ENCODE peak calls at places on chromosomes 11 and 22, in four cellular contexts. One of them, this sample, is unnamed.

GRCh38 chr11:113446938-113447337 is 28.3 kb downstream of the DRD2 start:
- DNase-seq in HEK293T: no peak
- DNase-seq in NCI-H1105 treated with DMSO at 0.1 percent for 48 hours: no peak
- DNase-seq in germinal center: no peak
- DNase-seq in this sample: no peak

GRCh38 chr11:120952503-120953229 is 71.2 kb upstream of the TBCEL start:
- DNase-seq in NCI-H1105 treated with DMSO at 0.1 percent for 48 hours: peak; percentile 88
- DNase-seq in germinal center: peak; percentile 64
- DNase-seq in HEK293T: peak; percentile 88
- DNase-seq in this sample: peak; percentile 80

GRCh38 chr11:78767409-78767932 is 192.8 kb upstream of the NARS2 start:
- DNase-seq in germinal center: no peak
- DNase-seq in HEK293T: no peak
- DNase-seq in NCI-H1105 treated with DMSO at 0.1 percent for 48 hours: no peak
- DNase-seq in this sample: no peak

GRCh38 chr11:59616396-59616982 is 915 bp upstream of the OSBP start:
- DNase-seq in germinal center: no peak
- DNase-seq in NCI-H1105 treated with DMSO at 0.1 percent for 48 hours: no peak
- DNase-seq in HEK293T: no peak
- DNase-seq in this sample: no peak

GRCh38 chr11:110870816-110871522 is 158.7 kb upstream of the ARHGAP20 start:
- DNase-seq in germinal center: no peak
- DNase-seq in NCI-H1105 treated with DMSO at 0.1 percent for 48 hours: no peak
- DNase-seq in HEK293T: no peak
- DNase-seq in this sample: no peak

GRCh38 chr11:121687961-121688566 is 235.3 kb upstream of the SORL1-AS1 start:
- DNase-seq in NCI-H1105 treated with DMSO at 0.1 percent for 48 hours: peak; percentile 17
- DNase-seq in HEK293T: peak; percentile 25
- DNase-seq in germinal center: no peak
- DNase-seq in this sample: no peak

GRCh38 chr11:112225753-112226061 is 521 bp upstream of the PTS start:
- DNase-seq in NCI-H1105 treated with DMSO at 0.1 percent for 48 hours: no peak
- DNase-seq in germinal center: no peak
- DNase-seq in HEK293T: no peak
- DNase-seq in this sample: no peak

GRCh38 chr11:134224710-134225662 is 515 bp downstream of the VPS26B start:
- DNase-seq in NCI-H1105 treated with DMSO at 0.1 percent for 48 hours: peak; percentile 74
- DNase-seq in HEK293T: peak; percentile 47
- DNase-seq in germinal center: peak; percentile 26
- DNase-seq in this sample: peak; percentile 86

GRCh38 chr11:104005234-104005855 is 31.1 kb upstream of the DDI1 start:
- DNase-seq in HEK293T: no peak
- DNase-seq in germinal center: no peak
- DNase-seq in NCI-H1105 treated with DMSO at 0.1 percent for 48 hours: no peak
- DNase-seq in this sample: no peak

GRCh38 chr11:121538054-121538453 is 85.3 kb upstream of the SORL1-AS1 start:
- DNase-seq in NCI-H1105 treated with DMSO at 0.1 percent for 48 hours: no peak
- DNase-seq in HEK293T: no peak
- DNase-seq in germinal center: peak; percentile 36
- DNase-seq in this sample: no peak

GRCh38 chr11:47148903-47149535 is 27.7 kb downstream of the ARFGAP2 start:
- DNase-seq in HEK293T: no peak
- DNase-seq in germinal center: no peak
- DNase-seq in NCI-H1105 treated with DMSO at 0.1 percent for 48 hours: peak; percentile 69
- DNase-seq in this sample: no peak

GRCh38 chr11:43943931-43944751 is 1.7 kb downstream of the C11orf96 start:
- DNase-seq in germinal center: no peak
- DNase-seq in HEK293T: no peak
- DNase-seq in NCI-H1105 treated with DMSO at 0.1 percent for 48 hours: peak; percentile 42
- DNase-seq in this sample: no peak

GRCh38 chr11:95262994-95263764 is 32.2 kb upstream of the SESN3 start:
- DNase-seq in germinal center: no peak
- DNase-seq in HEK293T: no peak
- DNase-seq in NCI-H1105 treated with DMSO at 0.1 percent for 48 hours: no peak
- DNase-seq in this sample: no peak

GRCh38 chr11:61814958-61815789 is 1.6 kb downstream of the FADS1 start:
- DNase-seq in germinal center: peak; percentile 57
- DNase-seq in HEK293T: peak; percentile 77
- DNase-seq in NCI-H1105 treated with DMSO at 0.1 percent for 48 hours: peak; percentile 92
- DNase-seq in this sample: peak; percentile 97

GRCh38 chr11:68128682-68129327 is 7.6 kb upstream of the CHKA start:
- DNase-seq in NCI-H1105 treated with DMSO at 0.1 percent for 48 hours: no peak
- DNase-seq in HEK293T: no peak
- DNase-seq in germinal center: no peak
- DNase-seq in this sample: no peak

GRCh38 chr11:73189315-73189714 is 28.8 kb upstream of the P2RY2 start:
- DNase-seq in HEK293T: no peak
- DNase-seq in NCI-H1105 treated with DMSO at 0.1 percent for 48 hours: no peak
- DNase-seq in germinal center: peak; percentile 72
- DNase-seq in this sample: no peak

GRCh38 chr11:6613496-6613895 is 1.5 kb upstream of the TAF10 start:
- DNase-seq in NCI-H1105 treated with DMSO at 0.1 percent for 48 hours: no peak
- DNase-seq in germinal center: no peak
- DNase-seq in HEK293T: no peak
- DNase-seq in this sample: no peak

GRCh38 chr11:57410287-57410686 is 16.6 kb downstream of the SLC43A3 start:
- DNase-seq in germinal center: no peak
- DNase-seq in NCI-H1105 treated with DMSO at 0.1 percent for 48 hours: no peak
- DNase-seq in HEK293T: no peak
- DNase-seq in this sample: no peak

GRCh38 chr11:19789840-19790710 is 77.4 kb downstream of the NAV2 start:
- DNase-seq in germinal center: no peak
- DNase-seq in NCI-H1105 treated with DMSO at 0.1 percent for 48 hours: no peak
- DNase-seq in HEK293T: no peak
- DNase-seq in this sample: no peak

GRCh38 chr22:49962751-49963646 is 2.4 kb downstream of the PIM3 start:
- DNase-seq in germinal center: no peak
- DNase-seq in NCI-H1105 treated with DMSO at 0.1 percent for 48 hours: no peak
- DNase-seq in HEK293T: no peak
- DNase-seq in this sample: peak; percentile 47

GRCh38 chr22:42793848-42794405 is 63.1 kb downstream of the ARFGAP3 start:
- DNase-seq in HEK293T: no peak
- DNase-seq in germinal center: no peak
- DNase-seq in NCI-H1105 treated with DMSO at 0.1 percent for 48 hours: no peak
- DNase-seq in this sample: no peak

GRCh38 chr11:33324211-33324985 is 67.2 kb downstream of the HIPK3 start:
- DNase-seq in NCI-H1105 treated with DMSO at 0.1 percent for 48 hours: no peak
- DNase-seq in germinal center: no peak
- DNase-seq in HEK293T: no peak
- DNase-seq in this sample: no peak

GRCh38 chr11:114616516-114616915 is 20.9 kb upstream of the NXPE4 start:
- DNase-seq in HEK293T: no peak
- DNase-seq in germinal center: no peak
- DNase-seq in NCI-H1105 treated with DMSO at 0.1 percent for 48 hours: no peak
- DNase-seq in this sample: no peak

GRCh38 chr11:20078846-20079245 is 81.4 kb downstream of the DBX1 start:
- DNase-seq in HEK293T: no peak
- DNase-seq in germinal center: no peak
- DNase-seq in NCI-H1105 treated with DMSO at 0.1 percent for 48 hours: no peak
- DNase-seq in this sample: no peak

GRCh38 chr11:118046051-118046963 is 30.6 kb upstream of the TMPRSS4 start:
- DNase-seq in HEK293T: no peak
- DNase-seq in germinal center: no peak
- DNase-seq in NCI-H1105 treated with DMSO at 0.1 percent for 48 hours: peak; percentile 70
- DNase-seq in this sample: no peak